ENCODE peak calls at places on chromosomes 7 and 10, in ten cellular contexts. K is astrocyte, I is GM12878, G is tibial nerve, B is breast epithelium, Z is thyroid gland, V is endothelial cell of umbilical vein, D is heart right ventricle, O is hepatocyte, U is Panc1. F is an unnamed sample. For H3K27me3, the result is how much of the 10 kb centered on the place peaks cover.

GRCh38 chr10:84845628-84846261 is 517.4 kb downstream of the CCSER2 start:
- DNase-seq in Z (peak), K (no peak), O (peak), G (no peak), V (no peak), D (no peak), B (no peak), U (no peak), I (no peak), F (peak)

GRCh38 chr10:29535778-29536459 is 98.9 kb downstream of the SVIL start:
- DNase-seq in O (no peak), B (no peak), G (no peak), D (no peak), V (no peak), I (no peak), U (no peak), K (peak), Z (peak), F (peak)

GRCh38 chr7:787332-788240 is 44.7 kb upstream of the SUN1 start:
- DNase-seq in B (no peak), U (no peak), G (no peak), Z (no peak), K (no peak), V (no peak), O (no peak), I (no peak), D (no peak), F (no peak)

GRCh38 chr7:28626629-28627262 is 214.4 kb downstream of the CREB5 start:
- DNase-seq in G (no peak), O (no peak), Z (peak), K (peak), I (no peak), B (no peak), U (no peak), V (peak), D (no peak), F (peak)

GRCh38 chr7:147245274-147245673 is 1128.7 kb downstream of the CNTNAP2 start:
- DNase-seq in I (no peak), O (peak), V (no peak), G (peak), Z (peak), K (no peak), U (peak), D (peak), B (no peak), F (peak)

GRCh38 chr10:3757638-3758490 is 27.1 kb downstream of the KLF6 start:
- DNase-seq in I (peak), O (no peak), U (peak), G (no peak), B (no peak), K (no peak), V (no peak), Z (no peak), D (no peak), F (no peak)

GRCh38 chr10:25811141-25811685 is 122.8 kb upstream of the MYO3A start:
- DNase-seq in D (no peak), G (no peak), U (no peak), B (no peak), K (peak), V (no peak), O (no peak), I (no peak), Z (no peak), F (no peak)

GRCh38 chr10:31034041-31034918 is 2.6 kb upstream of the ZNF438 start:
- DNase-seq in B (no peak), U (no peak), O (peak), D (no peak), I (no peak), G (no peak), Z (no peak), V (peak), K (peak), F (no peak)

GRCh38 chr10:89563861-89564478 is 28.6 kb upstream of the SLC16A12 start:
- DNase-seq in K (peak), I (peak), D (peak), V (peak), U (peak), B (no peak), Z (no peak), O (peak), G (peak), F (peak)

GRCh38 chr10:22518167-22518724 is 172.9 kb downstream of the SPAG6 start:
- DNase-seq in U (no peak), V (no peak), K (peak), G (no peak), B (no peak), Z (no peak), I (no peak), D (no peak), O (no peak), F (no peak)

GRCh38 chr7:45631569-45631968 is 57.4 kb downstream of the ADCY1 start:
- DNase-seq in I (no peak), V (no peak), B (no peak), G (no peak), Z (no peak), U (no peak), K (no peak), D (no peak), O (no peak), F (no peak)

GRCh38 chr10:59833810-59834209 is 72.5 kb downstream of the CCDC6 start:
- DNase-seq in V (no peak), D (no peak), I (no peak), K (no peak), O (no peak), U (no peak), B (no peak), G (no peak), Z (no peak), F (no peak)

GRCh38 chr10:12540341-12540781 is 191.0 kb downstream of the CAMK1D start:
- DNase-seq in U (no peak), Z (no peak), V (no peak), K (peak), D (no peak), G (no peak), O (no peak), B (no peak), I (no peak), F (no peak)

GRCh38 chr7:47227762-47228177 is 354.1 kb downstream of the TNS3 start:
- DNase-seq in K (peak), I (peak), G (no peak), U (no peak), B (no peak), Z (no peak), D (peak), O (peak), V (no peak), F (peak)

GRCh38 chr7:52163311-52163710 is 846.7 kb upstream of the COBL start:
- DNase-seq in U (no peak), B (no peak), O (no peak), K (no peak), D (no peak), Z (no peak), V (no peak), I (no peak), G (no peak), F (no peak)

GRCh38 chr10:21978191-21978862 is 25.2 kb downstream of the DNAJC1 start:
- DNase-seq in K (peak), I (no peak), V (peak), Z (no peak), G (no peak), B (no peak), O (no peak), U (no peak), D (no peak), F (peak)

GRCh38 chr7:130273081-130273699 is 6.5 kb downstream of the CPA2 start:
- DNase-seq in U (no peak), D (no peak), V (peak), I (no peak), G (no peak), B (no peak), O (peak), Z (peak), K (peak), F (peak)

GRCh38 chr10:72846225-72846624 is 47.3 kb upstream of the OIT3 start:
- DNase-seq in Z (no peak), G (no peak), I (no peak), K (peak), B (no peak), U (peak), D (no peak), O (no peak), V (peak), F (peak)

DNA sequence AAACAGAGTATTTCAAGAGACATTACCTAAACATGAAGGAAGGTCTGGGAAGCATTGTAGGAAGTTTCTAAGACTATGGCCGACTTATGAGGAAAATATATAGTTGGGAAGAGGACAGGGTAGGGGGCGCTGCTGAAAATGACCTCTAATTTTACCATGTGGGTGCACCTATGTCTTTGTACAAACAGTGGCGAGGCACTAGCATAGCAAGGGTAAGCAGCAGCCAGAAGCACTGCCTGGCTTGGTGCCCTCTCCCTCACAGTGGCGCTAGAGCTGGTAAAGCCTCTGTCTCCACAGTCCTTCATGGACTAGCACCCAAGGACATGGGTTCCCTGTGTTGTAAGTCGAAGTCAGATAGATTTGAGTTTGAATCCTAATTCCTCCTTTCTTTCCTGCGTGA is 461.2 kb downstream of the INHBA start:
- DNase-seq in V (no peak), G (no peak), O (no peak), Z (no peak), B (no peak), U (no peak), I (no peak), K (no peak), D (no peak), F (no peak)
- TF ChIP-seq CTCF in V (no peak), G (no peak), O (no peak), Z (no peak), B (no peak), U (peak), I (no peak), K (no peak), D (no peak), F (no peak)

GRCh38 chr10:100598166-100598565 is 62.4 kb downstream of the HIF1AN start:
- DNase-seq in D (no peak), U (no peak), G (no peak), Z (no peak), V (no peak), I (no peak), B (no peak), K (no peak), O (no peak), F (no peak)
- H3K27me3 ChIP-seq in D (under half), U (under half), G (under half), Z (under half), V (under half), I (under half), B (under half), K (under half), O (under half), F (under half)

DNA sequence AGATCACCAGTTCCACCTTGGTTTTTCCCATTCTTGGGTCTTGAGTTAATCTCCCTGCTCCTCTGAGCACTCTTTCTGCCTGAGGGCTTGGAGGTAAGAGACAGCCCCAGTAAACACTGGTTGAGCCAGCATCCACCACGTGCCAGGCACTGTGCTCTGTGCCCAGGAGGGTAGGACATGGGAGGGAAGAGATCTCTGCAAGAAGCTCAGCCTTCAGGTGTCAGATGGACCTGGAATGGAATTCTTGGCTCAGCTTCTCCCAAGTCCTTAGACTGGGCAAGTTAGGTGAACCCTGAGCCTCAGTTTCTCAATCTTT is 2.5 kb downstream of the ZYX start:
- DNase-seq in Z (no peak), D (no peak), I (no peak), B (no peak), K (no peak), O (no peak), U (no peak), V (no peak), G (no peak), F (no peak)
- H3K4me3 ChIP-seq in Z (no peak), D (peak), I (peak), B (peak), K (peak), O (no peak), U (peak), V (no peak), G (peak), F (no peak)

GRCh38 chr10:11242443-11243386 is 225.0 kb downstream of the CELF2 start:
- DNase-seq in I (peak), K (peak), D (peak), U (no peak), V (peak), Z (peak), B (no peak), O (no peak), G (no peak), F (peak)
- TF ChIP-seq CTCF in I (no peak), K (no peak), D (no peak), U (no peak), V (no peak), Z (no peak), B (no peak), O (no peak), G (no peak), F (no peak)

DNA sequence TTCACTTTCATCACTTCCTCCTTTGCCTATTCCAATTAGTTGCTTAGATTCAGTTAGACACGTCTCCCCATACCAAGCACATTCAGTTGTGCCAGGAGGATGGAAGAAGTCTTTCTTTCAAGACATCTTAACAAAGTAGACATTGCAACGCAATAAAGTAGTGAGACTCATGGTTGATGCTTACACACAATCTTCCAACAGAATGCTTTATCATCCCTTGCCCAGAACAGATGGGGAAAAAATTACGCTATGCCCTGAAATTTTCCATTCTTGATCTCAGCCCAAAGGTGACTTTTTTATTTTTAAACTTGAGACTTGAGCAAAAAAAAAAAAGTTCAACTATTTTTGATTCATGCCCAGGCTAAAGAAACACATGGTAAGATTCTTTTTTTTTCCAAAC is 74.9 kb downstream of the KCNMA1 start:
- DNase-seq in K (no peak), V (no peak), D (no peak), U (no peak), I (no peak), B (no peak), G (no peak), O (no peak), Z (no peak), F (no peak)
- H3K27me3 ChIP-seq in K (under half), V (under half), D (under half), U (under half), I (under half), B (under half), G (under half), O (under half), Z (under half), F (under half)

DNA sequence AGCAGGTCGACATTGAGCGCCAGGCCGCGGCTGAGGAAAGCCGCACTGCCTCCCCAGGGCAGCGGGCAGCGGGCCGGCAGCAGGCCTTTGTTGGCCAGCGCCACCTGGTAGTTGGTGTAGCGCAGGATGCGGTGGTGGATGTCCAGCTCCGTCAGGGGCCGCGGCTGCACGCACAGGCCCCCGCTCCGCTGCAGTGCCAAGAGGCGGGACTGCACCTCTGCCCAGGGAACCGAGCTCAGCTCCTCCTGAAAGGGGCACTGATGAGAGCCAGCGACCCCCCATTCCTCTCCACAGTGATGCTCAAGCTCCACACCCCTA is 5.2 kb downstream of the ATG9B start:
- DNase-seq in I (no peak), V (no peak), U (no peak), K (no peak), B (no peak), G (no peak), Z (no peak), D (no peak), O (no peak), F (no peak)
- H3K4me3 ChIP-seq in I (no peak), V (no peak), U (no peak), K (peak), B (peak), G (no peak), Z (no peak), D (peak), O (no peak), F (no peak)

DNA sequence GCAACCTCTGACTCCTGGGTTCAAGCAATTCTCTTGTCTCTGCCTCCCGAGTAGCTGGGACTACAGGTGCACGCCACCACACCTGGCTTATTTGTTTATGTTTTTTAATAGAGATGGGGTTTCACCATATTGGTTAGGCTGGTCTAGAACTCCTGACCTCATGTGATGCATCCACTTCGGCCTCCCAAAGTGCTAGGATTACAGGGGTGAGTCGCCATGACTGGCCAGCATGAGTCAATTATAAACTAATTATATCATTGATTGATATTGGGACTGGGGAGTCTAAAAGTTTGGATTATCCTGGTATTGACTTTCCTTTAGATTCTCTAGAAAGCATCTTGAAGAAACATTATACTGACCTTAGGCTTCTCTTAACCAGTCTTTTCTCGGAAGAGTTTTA is 73.9 kb upstream of the CCNY start:
- DNase-seq in O (no peak), B (no peak), U (no peak), D (no peak), K (no peak), G (no peak), V (no peak), I (no peak), Z (no peak), F (no peak)
- TF ChIP-seq CTCF in O (no peak), B (no peak), U (no peak), D (no peak), K (no peak), G (no peak), V (no peak), I (no peak), Z (no peak), F (no peak)

GRCh38 chr7:155448632-155449007 is 9.3 kb upstream of the EN2 start:
- DNase-seq in I (no peak), B (no peak), V (no peak), O (no peak), U (no peak), Z (no peak), D (no peak), G (no peak), K (no peak), F (no peak)
- H3K27me3 ChIP-seq in I (under half), B (under half), V (half or more), O (half or more), U (under half), Z (half or more), D (half or more), G (under half), K (half or more), F (half or more)

GRCh38 chr7:157278791-157279678 is 57.8 kb upstream of the DNAJB6 start:
- DNase-seq in Z (peak), V (no peak), G (no peak), U (no peak), I (no peak), B (peak), D (peak), K (no peak), O (no peak), F (no peak)
- H3K4me3 ChIP-seq in Z (no peak), V (peak), G (peak), U (no peak), I (no peak), B (peak), D (peak), K (peak), O (no peak), F (no peak)

DNA sequence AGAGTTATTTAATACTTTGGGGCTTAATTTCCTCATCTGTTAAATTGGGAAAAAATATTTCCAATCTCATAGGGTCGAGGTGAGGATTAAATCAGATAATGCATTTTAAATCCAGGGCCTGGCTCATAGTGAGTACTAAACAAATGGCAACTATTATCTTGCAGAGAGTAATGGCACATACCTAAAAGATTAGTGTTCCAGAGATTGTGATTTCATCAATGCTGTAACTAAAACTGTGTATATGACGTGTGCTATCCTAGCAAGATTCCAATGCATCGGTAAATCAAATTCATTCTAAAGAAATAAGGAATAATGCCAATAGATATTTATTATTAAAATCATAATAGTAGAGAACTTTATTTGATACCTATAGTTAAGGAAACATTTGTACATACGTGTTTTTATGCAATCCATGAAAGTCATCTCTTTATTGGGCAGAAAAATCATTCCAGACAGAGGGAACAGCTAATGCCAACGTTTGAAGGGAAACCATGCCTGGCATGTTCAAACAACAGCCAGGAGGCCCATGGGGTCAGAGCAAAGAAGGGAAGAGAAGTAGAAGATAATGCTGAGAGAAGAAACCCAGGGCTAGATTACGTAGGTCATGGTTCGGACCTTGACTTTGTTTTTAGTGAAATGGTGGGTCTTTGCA is 174.8 kb upstream of the AGR3 start:
- DNase-seq in D (no peak), Z (no peak), V (no peak), U (no peak), I (no peak), B (no peak), G (no peak), O (no peak), K (peak), F (no peak)
- TF ChIP-seq CTCF in D (no peak), Z (no peak), V (no peak), U (no peak), I (no peak), B (no peak), G (no peak), O (no peak), K (no peak), F (no peak)

F was measured in cardiac muscle cell.